ENCODE peak calls at places on chromosomes 1 and 21, in eight cellular contexts. One of them, this sample, is unnamed.

GRCh38 chr1:150551049-150551783 is 2.0 kb downstream of the ADAMTSL4 start:
- DNase-seq in heart right ventricle: no peak
- DNase-seq in adrenal gland: no peak
- DNase-seq in HFF-Myc: no peak
- DNase-seq in epithelial cell of esophagus: no peak
- DNase-seq in thyroid gland: no peak
- DNase-seq in heart left ventricle: no peak
- DNase-seq in astrocyte of the spinal cord: no peak
- DNase-seq in this sample: no peak

GRCh38 chr1:8541961-8542521 is 224.1 kb downstream of the SLC45A1 start:
- DNase-seq in heart right ventricle: no peak
- DNase-seq in adrenal gland: no peak
- DNase-seq in HFF-Myc: no peak
- DNase-seq in epithelial cell of esophagus: peak
- DNase-seq in thyroid gland: no peak
- DNase-seq in heart left ventricle: no peak
- DNase-seq in astrocyte of the spinal cord: peak
- DNase-seq in this sample: no peak

GRCh38 chr1:226678701-226679100 is 60.4 kb downstream of the ITPKB start:
- DNase-seq in heart right ventricle: no peak
- DNase-seq in adrenal gland: no peak
- DNase-seq in HFF-Myc: no peak
- DNase-seq in epithelial cell of esophagus: no peak
- DNase-seq in thyroid gland: no peak
- DNase-seq in heart left ventricle: no peak
- DNase-seq in astrocyte of the spinal cord: no peak
- DNase-seq in this sample: no peak

GRCh38 chr1:189929501-189930099 is 548.1 kb downstream of the BRINP3 start:
- DNase-seq in heart right ventricle: no peak
- DNase-seq in adrenal gland: no peak
- DNase-seq in HFF-Myc: no peak
- DNase-seq in epithelial cell of esophagus: peak
- DNase-seq in thyroid gland: no peak
- DNase-seq in heart left ventricle: no peak
- DNase-seq in astrocyte of the spinal cord: no peak
- DNase-seq in this sample: no peak

GRCh38 chr1:14220324-14220723 is 378.2 kb upstream of the KAZN start:
- DNase-seq in heart right ventricle: no peak
- DNase-seq in adrenal gland: no peak
- DNase-seq in HFF-Myc: no peak
- DNase-seq in epithelial cell of esophagus: no peak
- DNase-seq in thyroid gland: no peak
- DNase-seq in heart left ventricle: no peak
- DNase-seq in astrocyte of the spinal cord: no peak
- DNase-seq in this sample: no peak

GRCh38 chr1:52403566-52404115 is 582 bp downstream of the ORC1 start:
- DNase-seq in heart right ventricle: no peak
- DNase-seq in adrenal gland: peak
- DNase-seq in HFF-Myc: peak
- DNase-seq in epithelial cell of esophagus: peak
- DNase-seq in thyroid gland: no peak
- DNase-seq in heart left ventricle: no peak
- DNase-seq in astrocyte of the spinal cord: peak
- DNase-seq in this sample: no peak

GRCh38 chr1:97384294-97384952 is 536.4 kb downstream of the DPYD start:
- DNase-seq in heart right ventricle: no peak
- DNase-seq in adrenal gland: no peak
- DNase-seq in HFF-Myc: no peak
- DNase-seq in epithelial cell of esophagus: peak
- DNase-seq in thyroid gland: no peak
- DNase-seq in heart left ventricle: no peak
- DNase-seq in astrocyte of the spinal cord: peak
- DNase-seq in this sample: peak

GRCh38 chr1:109634771-109635750 is 15.4 kb downstream of the AMPD2 start:
- DNase-seq in heart right ventricle: no peak
- DNase-seq in adrenal gland: peak
- DNase-seq in HFF-Myc: no peak
- DNase-seq in epithelial cell of esophagus: no peak
- DNase-seq in thyroid gland: no peak
- DNase-seq in heart left ventricle: no peak
- DNase-seq in astrocyte of the spinal cord: no peak
- DNase-seq in this sample: no peak

GRCh38 chr1:68624233-68624632 is 127.4 kb upstream of the DEPDC1 start:
- DNase-seq in heart right ventricle: no peak
- DNase-seq in adrenal gland: no peak
- DNase-seq in HFF-Myc: no peak
- DNase-seq in epithelial cell of esophagus: peak
- DNase-seq in thyroid gland: no peak
- DNase-seq in heart left ventricle: no peak
- DNase-seq in astrocyte of the spinal cord: peak
- DNase-seq in this sample: no peak

GRCh38 chr21:31471865-31472264 is 127.8 kb upstream of the TIAM1 start:
- DNase-seq in heart right ventricle: no peak
- DNase-seq in adrenal gland: no peak
- DNase-seq in HFF-Myc: no peak
- DNase-seq in epithelial cell of esophagus: no peak
- DNase-seq in thyroid gland: no peak
- DNase-seq in heart left ventricle: no peak
- DNase-seq in astrocyte of the spinal cord: no peak
- DNase-seq in this sample: no peak

GRCh38 chr21:26120833-26121232 is 49.7 kb downstream of the APP start:
- DNase-seq in heart right ventricle: no peak
- DNase-seq in adrenal gland: no peak
- DNase-seq in HFF-Myc: no peak
- DNase-seq in epithelial cell of esophagus: peak
- DNase-seq in thyroid gland: no peak
- DNase-seq in heart left ventricle: no peak
- DNase-seq in astrocyte of the spinal cord: no peak
- DNase-seq in this sample: no peak

GRCh38 chr1:32870615-32871363 is at the start of gene FNDC5:
- DNase-seq in heart right ventricle: peak
- DNase-seq in adrenal gland: peak
- DNase-seq in HFF-Myc: no peak
- DNase-seq in epithelial cell of esophagus: no peak
- DNase-seq in thyroid gland: peak
- DNase-seq in heart left ventricle: no peak
- DNase-seq in astrocyte of the spinal cord: no peak
- DNase-seq in this sample: no peak

GRCh38 chr1:243292117-243292516 is 36.3 kb downstream of the SDCCAG8 start:
- DNase-seq in heart right ventricle: no peak
- DNase-seq in adrenal gland: no peak
- DNase-seq in HFF-Myc: no peak
- DNase-seq in epithelial cell of esophagus: no peak
- DNase-seq in thyroid gland: no peak
- DNase-seq in heart left ventricle: no peak
- DNase-seq in astrocyte of the spinal cord: no peak
- DNase-seq in this sample: no peak

GRCh38 chr1:65114312-65114711 is 33.7 kb upstream of the AK4 start:
- DNase-seq in heart right ventricle: no peak
- DNase-seq in adrenal gland: peak
- DNase-seq in HFF-Myc: no peak
- DNase-seq in epithelial cell of esophagus: no peak
- DNase-seq in thyroid gland: peak
- DNase-seq in heart left ventricle: peak
- DNase-seq in astrocyte of the spinal cord: peak
- DNase-seq in this sample: no peak

GRCh38 chr1:244757091-244757939 is 78.1 kb upstream of the COX20 start:
- DNase-seq in heart right ventricle: no peak
- DNase-seq in adrenal gland: no peak
- DNase-seq in HFF-Myc: no peak
- DNase-seq in epithelial cell of esophagus: no peak
- DNase-seq in thyroid gland: no peak
- DNase-seq in heart left ventricle: no peak
- DNase-seq in astrocyte of the spinal cord: peak
- DNase-seq in this sample: peak

DNA sequence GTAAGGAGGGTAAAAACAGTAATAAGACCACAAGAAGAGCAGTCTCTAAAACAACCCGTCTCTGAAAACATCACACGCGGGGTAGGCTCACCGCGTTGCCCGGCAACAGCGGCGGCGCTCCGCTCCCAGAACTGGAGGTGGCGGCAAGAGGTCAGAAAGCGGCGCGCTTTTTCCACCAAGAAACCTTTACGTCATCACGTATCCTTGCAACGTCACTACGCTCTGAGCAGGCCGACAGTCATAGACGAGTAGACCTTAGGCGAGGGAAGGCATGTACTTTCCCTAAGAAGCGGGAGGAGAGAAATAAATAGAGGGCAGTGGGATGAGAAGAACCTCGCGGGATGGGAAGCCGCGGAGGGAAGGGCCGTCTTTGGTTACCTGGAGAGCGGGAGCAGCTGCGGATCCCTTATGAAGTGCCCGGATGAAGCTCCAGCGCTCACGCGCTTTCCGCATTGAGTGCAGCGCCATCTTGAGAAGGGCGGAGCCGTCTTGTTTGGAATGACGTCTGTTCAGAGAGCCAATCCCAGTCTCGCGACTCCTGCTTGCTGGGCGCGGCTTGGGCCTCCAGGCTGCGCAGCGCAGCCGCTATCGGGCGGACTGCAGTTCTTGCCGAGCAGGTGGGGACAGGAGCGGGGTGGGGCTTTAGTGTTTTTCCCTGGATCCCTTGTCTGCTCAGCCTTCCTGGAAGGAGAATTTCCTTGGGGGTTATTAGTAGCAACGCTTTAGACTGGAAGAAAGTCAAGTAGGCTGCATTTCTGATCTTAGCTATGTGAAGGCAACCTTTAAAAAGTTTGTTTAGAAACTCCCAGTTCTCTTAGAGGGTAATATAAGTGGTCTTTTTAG is at the start of gene WARS2:
- DNase-seq in heart right ventricle: peak
- DNase-seq in adrenal gland: peak
- DNase-seq in HFF-Myc: peak
- DNase-seq in epithelial cell of esophagus: peak
- DNase-seq in thyroid gland: peak
- DNase-seq in heart left ventricle: peak
- DNase-seq in astrocyte of the spinal cord: peak
- DNase-seq in this sample: peak
- TF ChIP-seq CTCF in heart right ventricle: no peak
- TF ChIP-seq CTCF in adrenal gland: no peak
- TF ChIP-seq CTCF in HFF-Myc: no peak
- TF ChIP-seq CTCF in epithelial cell of esophagus: no peak
- TF ChIP-seq CTCF in thyroid gland: no peak
- TF ChIP-seq CTCF in heart left ventricle: no peak
- TF ChIP-seq CTCF in astrocyte of the spinal cord: no peak
- TF ChIP-seq CTCF in this sample: peak

GRCh38 chr1:2593251-2593878 is 6.8 kb downstream of the PRXL2B start:
- DNase-seq in heart right ventricle: peak
- DNase-seq in adrenal gland: no peak
- DNase-seq in HFF-Myc: no peak
- DNase-seq in epithelial cell of esophagus: no peak
- DNase-seq in thyroid gland: peak
- DNase-seq in heart left ventricle: no peak
- DNase-seq in astrocyte of the spinal cord: no peak
- DNase-seq in this sample: no peak
- H3K4me3 ChIP-seq in heart right ventricle: peak
- H3K4me3 ChIP-seq in adrenal gland: no peak
- H3K4me3 ChIP-seq in HFF-Myc: no peak
- H3K4me3 ChIP-seq in epithelial cell of esophagus: no peak
- H3K4me3 ChIP-seq in thyroid gland: no peak
- H3K4me3 ChIP-seq in heart left ventricle: no peak
- H3K4me3 ChIP-seq in astrocyte of the spinal cord: no peak
- H3K4me3 ChIP-seq in this sample: no peak

DNA sequence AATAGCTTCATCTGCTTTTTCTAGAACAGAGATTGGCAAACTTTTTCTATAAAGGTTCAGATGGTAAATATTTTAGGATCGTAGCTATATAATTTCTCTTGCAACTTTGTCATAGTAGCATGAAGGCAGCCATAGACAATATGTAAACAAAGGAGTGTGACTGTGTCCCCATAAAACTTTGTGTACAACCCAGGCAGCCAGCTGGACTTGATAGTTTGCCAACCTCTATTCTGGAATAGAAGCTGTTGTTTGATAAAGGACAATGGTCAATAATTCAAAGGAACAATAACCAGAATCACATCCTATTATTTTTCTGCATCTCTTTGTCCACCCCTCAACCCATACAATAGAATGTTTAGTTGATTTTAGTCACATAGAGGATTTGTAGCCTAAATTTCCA is 286.7 kb downstream of the LMX1A start:
- DNase-seq in heart right ventricle: no peak
- DNase-seq in adrenal gland: no peak
- DNase-seq in HFF-Myc: no peak
- DNase-seq in epithelial cell of esophagus: no peak
- DNase-seq in thyroid gland: no peak
- DNase-seq in heart left ventricle: no peak
- DNase-seq in astrocyte of the spinal cord: no peak
- DNase-seq in this sample: no peak
- TF ChIP-seq CTCF in heart right ventricle: no peak
- TF ChIP-seq CTCF in adrenal gland: no peak
- TF ChIP-seq CTCF in HFF-Myc: no peak
- TF ChIP-seq CTCF in epithelial cell of esophagus: no peak
- TF ChIP-seq CTCF in thyroid gland: no peak
- TF ChIP-seq CTCF in heart left ventricle: no peak
- TF ChIP-seq CTCF in astrocyte of the spinal cord: no peak
- TF ChIP-seq CTCF in this sample: no peak

GRCh38 chr1:43538969-43539368 is 8.3 kb downstream of the PTPRF start:
- DNase-seq in heart right ventricle: no peak
- DNase-seq in adrenal gland: no peak
- DNase-seq in HFF-Myc: no peak
- DNase-seq in epithelial cell of esophagus: no peak
- DNase-seq in thyroid gland: no peak
- DNase-seq in heart left ventricle: no peak
- DNase-seq in astrocyte of the spinal cord: no peak
- DNase-seq in this sample: no peak

GRCh38 chr1:43537423-43538142 is 6.9 kb downstream of the PTPRF start:
- DNase-seq in heart right ventricle: no peak
- DNase-seq in adrenal gland: no peak
- DNase-seq in HFF-Myc: no peak
- DNase-seq in epithelial cell of esophagus: peak
- DNase-seq in thyroid gland: peak
- DNase-seq in heart left ventricle: no peak
- DNase-seq in astrocyte of the spinal cord: peak
- DNase-seq in this sample: no peak

GRCh38 chr1:43536196-43536863 is 5.6 kb downstream of the PTPRF start:
- DNase-seq in heart right ventricle: no peak
- DNase-seq in adrenal gland: no peak
- DNase-seq in HFF-Myc: no peak
- DNase-seq in epithelial cell of esophagus: peak
- DNase-seq in thyroid gland: no peak
- DNase-seq in heart left ventricle: no peak
- DNase-seq in astrocyte of the spinal cord: no peak
- DNase-seq in this sample: no peak

GRCh38 chr1:43538143-43538487 is 7.4 kb downstream of the PTPRF start:
- DNase-seq in heart right ventricle: no peak
- DNase-seq in adrenal gland: no peak
- DNase-seq in HFF-Myc: no peak
- DNase-seq in epithelial cell of esophagus: no peak
- DNase-seq in thyroid gland: no peak
- DNase-seq in heart left ventricle: no peak
- DNase-seq in astrocyte of the spinal cord: no peak
- DNase-seq in this sample: no peak

DNA sequence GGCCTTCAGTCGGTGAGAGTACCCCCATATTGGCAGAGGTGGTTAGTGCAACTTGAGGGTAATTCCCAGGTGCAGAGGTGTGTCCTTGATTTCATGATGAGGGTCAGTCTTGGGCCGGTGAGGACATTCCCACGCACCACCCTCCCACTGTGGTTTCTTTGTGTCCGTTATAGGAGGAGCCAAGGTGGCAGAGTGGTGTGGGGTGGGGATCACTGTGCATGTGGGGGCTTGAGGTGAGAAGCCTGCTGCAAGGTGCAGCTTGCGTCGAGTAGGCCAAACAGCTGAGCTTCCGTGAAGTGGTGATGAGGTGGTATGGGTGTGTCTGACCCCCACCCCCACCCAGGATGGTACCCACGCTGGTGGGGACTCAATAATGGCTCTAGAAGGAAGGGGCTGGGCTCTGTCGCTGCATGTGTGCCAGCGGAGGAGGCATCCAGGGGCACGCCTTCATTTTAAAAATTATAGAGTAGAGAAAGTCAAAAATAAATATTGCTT is 6.2 kb downstream of the PTPRF start:
- DNase-seq in heart right ventricle: no peak
- DNase-seq in adrenal gland: no peak
- DNase-seq in HFF-Myc: no peak
- DNase-seq in epithelial cell of esophagus: no peak
- DNase-seq in thyroid gland: no peak
- DNase-seq in heart left ventricle: no peak
- DNase-seq in astrocyte of the spinal cord: no peak
- DNase-seq in this sample: no peak
- H3K4me3 ChIP-seq in heart right ventricle: no peak
- H3K4me3 ChIP-seq in adrenal gland: no peak
- H3K4me3 ChIP-seq in HFF-Myc: no peak
- H3K4me3 ChIP-seq in epithelial cell of esophagus: peak
- H3K4me3 ChIP-seq in thyroid gland: no peak
- H3K4me3 ChIP-seq in heart left ventricle: no peak
- H3K4me3 ChIP-seq in astrocyte of the spinal cord: no peak
- H3K4me3 ChIP-seq in this sample: no peak

This sample was measured in AG04449.